ENCODE peak calls at places on chromosomes 6 and 20, in nine cellular contexts. O is glutamatergic neuron, U is AG08396, W is fibroblast of gingiva, Y is K562, Z is RWPE1, T is activated T-helper 1 cell treated with Interleukin-2 at 50 U/mL for 16 hours, C is left ventricle myocardium inferior, I is GM10248. P is an unnamed sample.

GRCh38 chr6:18107061-18107460 is 15.4 kb downstream of the NHLRC1 start:
- DNase-seq in O (no peak), U (no peak), W (no peak), Y (no peak), Z (no peak), T (no peak), C (no peak), I (no peak), P (no peak)

GRCh38 chr20:16580596-16580995 is 7.3 kb upstream of the KIF16B start:
- DNase-seq in O (no peak), U (no peak), W (no peak), Y (no peak), Z (no peak), T (no peak), C (no peak), I (no peak), P (no peak)

GRCh38 chr6:107275330-107275865 is 160.1 kb upstream of the BEND3 start:
- DNase-seq in O (no peak), U (no peak), W (no peak), Y (peak), Z (peak), T (no peak), C (no peak), I (no peak), P (no peak)

GRCh38 chr6:150894191-150894744 is 28.8 kb downstream of the MTHFD1L start:
- DNase-seq in O (no peak), U (no peak), W (no peak), Y (no peak), Z (no peak), T (no peak), C (no peak), I (no peak), P (no peak)

GRCh38 chr6:88134575-88134974 is 31.6 kb downstream of the CNR1 start:
- DNase-seq in O (no peak), U (no peak), W (no peak), Y (no peak), Z (no peak), T (no peak), C (no peak), I (no peak), P (no peak)

GRCh38 chr6:161557333-161558107 is 283.7 kb upstream of the AGPAT4 start:
- DNase-seq in O (no peak), U (no peak), W (no peak), Y (no peak), Z (no peak), T (no peak), C (no peak), I (no peak), P (peak)

GRCh38 chr6:74731921-74732320 is 473.9 kb downstream of the COL12A1 start:
- DNase-seq in O (no peak), U (no peak), W (peak), Y (no peak), Z (no peak), T (no peak), C (no peak), I (no peak), P (peak)

GRCh38 chr6:18078875-18079274 is 43.6 kb downstream of the NHLRC1 start:
- DNase-seq in O (no peak), U (no peak), W (no peak), Y (no peak), Z (no peak), T (no peak), C (no peak), I (no peak), P (no peak)

GRCh38 chr20:20932156-20932555 is 174.0 kb downstream of the LINC00237 start:
- DNase-seq in O (no peak), U (no peak), W (no peak), Y (no peak), Z (no peak), T (no peak), C (no peak), I (no peak), P (no peak)

GRCh38 chr6:54646551-54647300 is 199.8 kb upstream of the FAM83B start:
- DNase-seq in O (no peak), U (no peak), W (no peak), Y (no peak), Z (no peak), T (no peak), C (no peak), I (no peak), P (no peak)

GRCh38 chr20:45336530-45337366 is 11.5 kb downstream of the SDC4 start:
- DNase-seq in O (no peak), U (peak), W (peak), Y (no peak), Z (peak), T (no peak), C (no peak), I (no peak), P (no peak)

GRCh38 chr6:139595183-139595582 is 220.7 kb upstream of the CITED2 start:
- DNase-seq in O (no peak), U (no peak), W (peak), Y (no peak), Z (no peak), T (no peak), C (no peak), I (no peak), P (no peak)

GRCh38 chr6:364609-365540 is 26.7 kb upstream of the IRF4 start:
- DNase-seq in O (no peak), U (no peak), W (no peak), Y (no peak), Z (no peak), T (no peak), C (no peak), I (peak), P (no peak)

GRCh38 chr6:156752666-156753301 is 24.4 kb upstream of the ARID1B start:
- DNase-seq in O (no peak), U (no peak), W (no peak), Y (no peak), Z (no peak), T (no peak), C (no peak), I (peak), P (no peak)

GRCh38 chr6:108655840-108656650 is 95.3 kb downstream of the FOXO3 start:
- DNase-seq in O (no peak), U (peak), W (peak), Y (no peak), Z (no peak), T (no peak), C (no peak), I (no peak), P (no peak)

GRCh38 chr6:137044366-137045220 is at the start of gene IL20RA:
- DNase-seq in O (peak), U (peak), W (no peak), Y (no peak), Z (peak), T (no peak), C (peak), I (peak), P (peak)

GRCh38 chr6:93586316-93586715 is 167.0 kb upstream of the EPHA7 start:
- DNase-seq in O (no peak), U (no peak), W (no peak), Y (no peak), Z (no peak), T (no peak), C (no peak), I (no peak), P (no peak)

GRCh38 chr20:46520976-46521579 is 7.7 kb upstream of the ZNF334 start:
- DNase-seq in O (peak), U (peak), W (peak), Y (peak), Z (peak), T (no peak), C (no peak), I (peak), P (peak)

GRCh38 chr20:63044605-63045004 is 37.8 kb upstream of the BHLHE23 start:
- DNase-seq in O (peak), U (no peak), W (no peak), Y (no peak), Z (no peak), T (no peak), C (no peak), I (no peak), P (no peak)

GRCh38 chr6:4698901-4699659 is 77.1 kb upstream of the CDYL start:
- DNase-seq in O (no peak), U (no peak), W (no peak), Y (no peak), Z (no peak), T (no peak), C (no peak), I (no peak), P (no peak)

GRCh38 chr6:78259935-78260334 is 607.1 kb downstream of the MEI4 start:
- DNase-seq in O (no peak), U (no peak), W (no peak), Y (no peak), Z (no peak), T (no peak), C (no peak), I (no peak), P (no peak)

GRCh38 chr6:72466971-72467566 is 154.8 kb upstream of the KCNQ5 start:
- DNase-seq in O (no peak), U (no peak), W (no peak), Y (no peak), Z (no peak), T (no peak), C (no peak), I (no peak), P (no peak)

GRCh38 chr6:155165029-155165710 is 98.6 kb upstream of the CLDN20 start:
- DNase-seq in O (no peak), U (no peak), W (no peak), Y (no peak), Z (no peak), T (no peak), C (no peak), I (no peak), P (no peak)

GRCh38 chr6:129317931-129318820 is 391.8 kb downstream of the ARHGAP18 start:
- DNase-seq in O (no peak), U (no peak), W (peak), Y (no peak), Z (peak), T (no peak), C (no peak), I (no peak), P (peak)

GRCh38 chr6:43172127-43173007 is 1.3 kb downstream of the SRF start:
- DNase-seq in O (peak), U (peak), W (no peak), Y (peak), Z (peak), T (peak), C (peak), I (peak), P (peak)

GRCh38 chr6:52566853-52567279 is 10.0 kb downstream of the TRAM2 start:
- DNase-seq in O (no peak), U (peak), W (peak), Y (no peak), Z (peak), T (no peak), C (no peak), I (no peak), P (no peak)